ENCODE peak calls at places on chromosomes 12 and 14, in nine cellular contexts. G is GM12878, J is keratinocyte, Q is upper lobe of right lung, W is Peyer's patch, R is sigmoid colon, M is heart left ventricle, E is A673, V is IMR-90. H is an unnamed sample. For H3K4me1, the result is how much of the 10 kb centered on the place peaks cover.

GRCh38 chr12:42309996-42310395 is 15.9 kb downstream of the ZCRB1 start:
- DNase-seq in J (no peak), V (no peak), W (no peak), R (no peak), M (no peak), Q (no peak), E (no peak), G (no peak), H (no peak)

GRCh38 chr14:85342858-85343607 is 186.9 kb upstream of the FLRT2 start:
- DNase-seq in J (no peak), W (no peak), M (no peak), Q (no peak), V (no peak), G (no peak), R (no peak), E (no peak), H (no peak)

GRCh38 chr14:74548881-74549280 is 55.3 kb downstream of the ISCA2 start:
- DNase-seq in Q (no peak), W (no peak), M (peak), G (no peak), R (peak), E (no peak), V (peak), J (no peak), H (no peak)

GRCh38 chr14:61568572-61569011 is 126.7 kb upstream of the HIF1A start:
- DNase-seq in M (peak), G (peak), Q (peak), J (no peak), E (no peak), V (no peak), R (no peak), W (peak), H (peak)

GRCh38 chr14:94119071-94119470 is 8.5 kb downstream of the IFI27 start:
- DNase-seq in M (no peak), W (peak), J (no peak), G (no peak), V (no peak), E (no peak), R (peak), Q (no peak), H (no peak)

GRCh38 chr14:99690636-99691035 is 6.5 kb downstream of the CYP46A1 start:
- DNase-seq in R (peak), E (no peak), V (no peak), W (peak), G (no peak), M (no peak), Q (no peak), J (no peak), H (no peak)

GRCh38 chr12:25784669-25785068 is 173.8 kb upstream of the RASSF8 start:
- DNase-seq in R (no peak), J (no peak), V (no peak), M (no peak), G (no peak), Q (no peak), E (no peak), W (no peak), H (no peak)

GRCh38 chr12:114240288-114240687 is 165.7 kb downstream of the TBX5 start:
- DNase-seq in V (no peak), Q (no peak), W (no peak), M (no peak), J (no peak), E (no peak), G (no peak), R (no peak), H (no peak)

GRCh38 chr14:62428429-62429203 is 616.6 kb downstream of the KCNH5 start:
- DNase-seq in Q (no peak), V (peak), W (no peak), R (no peak), G (no peak), J (peak), M (no peak), E (peak), H (no peak)

GRCh38 chr12:85733984-85734383 is 102.2 kb downstream of the RASSF9 start:
- DNase-seq in E (no peak), W (no peak), G (no peak), V (no peak), R (no peak), J (no peak), Q (no peak), M (no peak), H (no peak)

GRCh38 chr14:64040044-64040443 is 187.2 kb downstream of the SYNE2 start:
- DNase-seq in G (no peak), M (no peak), V (peak), E (no peak), R (no peak), W (no peak), Q (no peak), J (no peak), H (no peak)

GRCh38 chr12:7989827-7990491 is 42.6 kb upstream of the FOXJ2 start:
- DNase-seq in R (no peak), W (peak), Q (peak), V (peak), G (no peak), E (peak), M (peak), J (no peak), H (peak)

GRCh38 chr12:2358986-2359658 is 306.3 kb downstream of the CACNA1C start:
- DNase-seq in M (no peak), J (no peak), W (no peak), E (no peak), R (peak), V (no peak), G (no peak), Q (no peak), H (no peak)

GRCh38 chr12:79174656-79175055 is 310.1 kb downstream of the SYT1 start:
- DNase-seq in G (no peak), V (peak), M (no peak), W (no peak), J (no peak), E (peak), Q (no peak), R (no peak), H (no peak)

GRCh38 chr12:114952573-114953196 is 268.7 kb upstream of the TBX3 start:
- DNase-seq in W (no peak), R (peak), V (peak), J (no peak), E (no peak), Q (no peak), G (no peak), M (peak), H (no peak)

GRCh38 chr14:42676636-42677035 is 1070.0 kb downstream of the LRFN5 start:
- DNase-seq in W (no peak), V (no peak), E (no peak), R (no peak), G (no peak), J (no peak), M (no peak), Q (no peak), H (no peak)

GRCh38 chr14:93929657-93930056 is 2.5 kb downstream of the FAM181A start:
- DNase-seq in G (no peak), R (no peak), J (no peak), E (no peak), W (no peak), V (no peak), Q (no peak), M (no peak), H (no peak)

GRCh38 chr12:54360717-54361456 is 3.4 kb downstream of the GPR84 start:
- DNase-seq in M (peak), W (peak), R (peak), G (no peak), Q (peak), J (no peak), E (peak), V (peak), H (peak)

GRCh38 chr12:70784042-70784668 is 136.4 kb downstream of the PTPRR start:
- DNase-seq in G (no peak), M (no peak), E (no peak), V (no peak), R (no peak), J (no peak), W (no peak), Q (peak), H (no peak)

GRCh38 chr12:95073698-95074520 is 491 bp upstream of the NR2C1 start:
- DNase-seq in J (peak), G (no peak), V (no peak), R (no peak), E (no peak), W (no peak), M (no peak), Q (no peak), H (peak)

GRCh38 chr12:95072900-95073697 is at the start of gene NR2C1:
- DNase-seq in R (peak), M (peak), Q (peak), W (peak), G (peak), E (peak), V (peak), J (no peak), H (peak)

GRCh38 chr12:95074766-95075165 is 1.3 kb upstream of the NR2C1 start:
- DNase-seq in W (no peak), M (no peak), E (no peak), R (no peak), G (no peak), Q (no peak), J (no peak), V (no peak), H (no peak)

DNA sequence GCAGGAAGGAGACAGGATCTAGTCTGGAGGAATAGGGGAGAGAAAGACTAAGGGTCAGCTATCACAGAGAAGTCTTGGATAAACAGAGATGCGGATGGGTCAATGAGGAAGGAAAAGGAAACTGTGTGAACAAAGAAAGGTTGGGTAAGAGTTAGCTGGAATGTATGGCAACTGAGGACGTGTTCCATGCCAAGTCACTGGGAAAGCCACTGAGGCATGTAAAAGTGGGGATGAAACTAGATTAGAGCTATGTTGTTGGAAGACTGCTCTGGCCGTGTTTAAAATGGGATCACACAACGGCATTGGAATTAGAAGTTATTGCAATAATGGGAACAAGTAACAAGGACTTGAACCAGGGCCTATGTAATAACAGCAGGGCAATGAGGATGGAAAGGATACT is 3.9 kb upstream of the NR2C1 start:
- DNase-seq in E (no peak), J (no peak), R (no peak), W (no peak), G (no peak), M (no peak), V (no peak), Q (no peak), H (no peak)
- H3K4me3 ChIP-seq in E (no peak), J (no peak), R (no peak), W (no peak), G (no peak), M (no peak), V (no peak), Q (no peak), H (no peak)

GRCh38 chr12:27561535-27562350 is 37.7 kb downstream of the PPFIBP1 start:
- DNase-seq in V (no peak), J (no peak), M (no peak), G (no peak), W (no peak), Q (no peak), R (no peak), E (no peak), H (no peak)
- H3K4me1 ChIP-seq in V (under half), J (half or more), M (under half), G (under half), W (under half), Q (under half), R (under half), E (under half), H (under half)

DNA sequence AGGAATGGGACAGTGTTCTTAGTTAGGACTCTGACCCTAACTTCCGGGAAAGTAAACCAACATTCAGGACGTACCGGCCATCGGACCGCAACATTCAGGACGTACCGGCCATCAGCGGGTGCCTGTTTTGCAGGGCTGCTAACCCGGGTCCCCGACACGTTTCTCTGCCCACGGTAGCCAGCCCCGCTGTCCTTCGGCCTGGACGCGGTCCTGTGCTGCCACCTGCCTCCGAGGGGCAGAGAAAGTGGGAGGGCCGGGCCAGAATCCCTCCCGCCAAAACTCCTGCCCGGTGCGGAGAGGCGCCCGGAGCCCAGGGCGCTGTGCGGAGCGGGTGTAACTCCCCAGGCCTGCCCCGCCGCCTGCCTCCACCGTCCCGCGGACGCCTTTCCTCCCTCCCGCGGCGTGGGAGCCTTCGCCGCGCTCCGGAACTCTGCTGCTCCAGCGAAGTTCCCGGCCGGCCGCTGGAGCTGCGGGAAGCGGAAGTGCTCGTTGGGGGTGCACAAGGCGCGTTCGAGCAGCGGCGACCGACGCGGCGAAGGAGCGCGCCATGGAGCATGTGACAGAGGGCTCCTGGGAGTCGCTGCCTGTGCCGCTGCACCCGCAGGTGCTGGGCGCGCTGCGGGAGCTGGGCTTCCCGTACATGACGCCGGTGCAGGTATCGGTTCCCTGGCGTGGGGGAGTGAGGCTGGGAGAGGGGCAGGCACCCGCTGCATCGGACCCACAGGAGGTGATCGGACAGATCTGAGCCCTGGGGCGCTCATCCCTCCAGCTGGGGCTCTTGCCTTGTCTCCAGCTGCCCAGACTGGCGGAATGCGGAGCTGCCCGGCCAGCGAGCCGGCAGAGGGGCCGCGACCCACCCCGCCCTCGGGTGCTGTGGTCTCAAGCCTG is at the start of gene DDX55:
- DNase-seq in G (peak), E (peak), J (no peak), R (peak), Q (peak), W (peak), M (peak), V (peak), H (peak)
- TF ChIP-seq CTCF in G (peak), E (peak), J (peak), R (peak), Q (peak), W (no peak), M (peak), V (peak), H (peak)

DNA sequence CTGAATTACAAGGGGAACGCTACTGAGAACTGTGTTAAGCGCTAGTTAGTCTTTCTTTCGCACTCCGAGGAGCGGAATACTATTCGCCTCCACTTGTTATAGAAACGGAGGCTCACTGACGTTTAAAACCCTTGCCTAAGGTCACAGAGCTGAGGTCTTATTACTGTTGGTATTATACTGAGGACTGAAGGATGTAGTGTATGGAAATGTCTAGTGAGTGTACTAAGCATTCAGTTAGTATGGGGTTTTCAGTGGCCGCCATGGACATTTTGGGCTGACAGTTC is 826 bp downstream of the ACADS start:
- DNase-seq in Q (no peak), J (no peak), E (no peak), G (no peak), M (no peak), R (peak), W (no peak), V (no peak), H (peak)
- H3K4me3 ChIP-seq in Q (peak), J (no peak), E (peak), G (peak), M (peak), R (peak), W (peak), V (no peak), H (peak)

GRCh38 chr12:31315089-31315725 is 10.7 kb downstream of the SINHCAF start:
- DNase-seq in E (no peak), R (no peak), Q (no peak), V (no peak), J (no peak), M (no peak), G (no peak), W (no peak), H (no peak)
- H3K4me1 ChIP-seq in E (under half), R (under half), Q (under half), V (under half), J (under half), M (under half), G (under half), W (under half), H (under half)

DNA sequence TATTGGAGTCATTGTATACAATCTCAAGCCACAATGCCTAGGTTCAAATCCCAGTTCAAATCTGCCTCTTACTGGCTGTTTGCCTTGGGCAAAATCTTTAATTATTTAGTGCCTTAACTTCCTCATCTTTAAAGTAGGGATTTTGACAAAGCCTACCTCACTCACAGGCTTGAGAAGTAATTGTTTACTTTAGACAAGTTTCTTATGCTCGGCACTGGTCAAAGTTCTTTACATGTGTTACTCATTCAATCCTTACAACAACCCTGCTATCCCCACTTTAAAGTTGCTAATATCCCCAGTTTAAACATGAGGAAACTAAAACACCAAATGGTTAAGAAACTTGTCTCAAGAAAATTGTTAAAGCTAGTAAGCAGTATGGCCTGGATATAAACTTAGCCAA is 203.9 kb upstream of the AVPR1A start:
- DNase-seq in G (no peak), M (no peak), Q (no peak), V (no peak), R (no peak), J (no peak), W (no peak), E (no peak), H (no peak)
- TF ChIP-seq CTCF in G (no peak), M (no peak), Q (no peak), V (no peak), R (no peak), J (no peak), W (no peak), E (no peak), H (no peak)

H was measured in lower lobe of right lung.